ENCODE peak calls at places on chromosomes 7 and 10, in five cellular contexts. X is PC-3, Z is brain microvascular endothelial cell, R is small intestine, V is kidney epithelial cell. L is an unnamed sample. For H3K27me3, the result is how much of the 10 kb centered on the place peaks cover.

GRCh38 chr7:44079221-44080021 is 2.9 kb downstream of the POLM start:
- DNase-seq in Z (no peak), V (no peak), R (no peak), X (no peak), L (no peak)

GRCh38 chr7:151231964-151232271 is 365 bp upstream of the CHPF2 start:
- DNase-seq in X (peak), V (no peak), Z (no peak), R (no peak), L (no peak)

GRCh38 chr7:22776964-22777363 is 45.7 kb downstream of the TOMM7 start:
- DNase-seq in Z (no peak), R (no peak), X (no peak), V (no peak), L (peak)

GRCh38 chr10:11080564-11080984 is 62.9 kb downstream of the CELF2 start:
- DNase-seq in X (no peak), R (no peak), Z (no peak), V (no peak), L (no peak)

GRCh38 chr7:63067897-63068585 is 930.6 kb upstream of the ZNF722 start:
- DNase-seq in R (no peak), X (peak), Z (no peak), V (no peak), L (no peak)

GRCh38 chr10:92076722-92077121 is 153.2 kb downstream of the BTAF1 start:
- DNase-seq in X (peak), R (no peak), V (no peak), Z (no peak), L (no peak)

GRCh38 chr7:101746311-101746710 is 71.1 kb upstream of the CUX1 start:
- DNase-seq in V (no peak), R (no peak), Z (no peak), X (no peak), L (no peak)

GRCh38 chr7:155590215-155591023 is 44.1 kb upstream of the CNPY1 start:
- DNase-seq in Z (peak), X (no peak), V (no peak), R (peak), L (peak)

GRCh38 chr10:72186633-72187330 is 29.0 kb upstream of the ANAPC16 start:
- DNase-seq in R (no peak), X (no peak), V (no peak), Z (no peak), L (no peak)

DNA sequence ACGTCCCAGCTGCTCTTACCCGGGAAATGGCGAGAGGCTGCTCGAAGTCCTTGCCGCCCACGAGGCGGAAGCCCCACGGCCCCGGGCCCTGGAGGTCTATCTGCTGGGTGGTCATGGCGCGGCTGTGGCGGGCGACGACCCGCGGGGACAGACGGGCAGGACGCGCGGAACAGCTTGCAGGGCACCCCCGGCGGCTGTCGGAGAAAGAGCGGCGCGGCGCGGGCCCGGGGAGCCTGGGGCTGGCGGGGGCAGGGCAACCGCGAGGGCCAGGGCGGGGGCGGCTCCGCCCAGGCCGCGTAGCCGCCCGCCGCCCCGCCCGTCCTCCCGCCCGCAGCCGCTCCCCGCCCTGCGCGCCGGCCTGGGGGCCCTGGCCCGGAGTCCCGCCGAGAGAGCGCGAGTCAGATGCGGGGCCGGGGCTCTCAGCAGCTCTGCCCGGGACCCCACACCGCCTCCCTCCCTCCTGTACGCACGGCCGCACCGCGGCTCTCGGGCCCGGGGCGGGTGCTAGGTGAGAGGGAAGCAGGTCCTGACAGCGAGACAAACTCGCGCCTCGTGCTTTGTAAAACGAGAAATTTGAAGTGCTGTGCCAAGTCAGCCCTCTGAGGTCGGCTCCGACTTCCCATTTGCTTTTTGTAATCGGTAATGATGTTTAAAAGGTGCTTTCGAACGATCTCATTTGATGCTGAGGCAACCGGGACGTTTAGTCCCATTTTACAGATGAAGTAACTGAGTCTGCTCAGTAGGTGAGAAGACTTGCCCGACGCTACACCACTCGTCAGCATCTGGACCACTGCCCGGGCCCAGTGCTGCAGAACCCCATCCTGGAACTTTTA is at the start of gene PDLIM1:
- DNase-seq in X (peak), Z (no peak), V (no peak), R (peak), L (peak)
- H3K4me3 ChIP-seq in X (peak), Z (peak), V (peak), R (peak), L (peak)

GRCh38 chr7:128177768-128178550 is 63.1 kb upstream of the LEP start:
- DNase-seq in R (no peak), X (no peak), Z (no peak), V (no peak), L (no peak)
- H3K27me3 ChIP-seq in R (under half), X (under half), Z (under half), V (under half), L (under half)

GRCh38 chr7:120951826-120952225 is 1.2 kb downstream of the ING3 start:
- DNase-seq in Z (no peak), R (no peak), V (no peak), X (no peak), L (no peak)
- H3K4me3 ChIP-seq in Z (no peak), R (no peak), V (no peak), X (peak), L (peak)

DNA sequence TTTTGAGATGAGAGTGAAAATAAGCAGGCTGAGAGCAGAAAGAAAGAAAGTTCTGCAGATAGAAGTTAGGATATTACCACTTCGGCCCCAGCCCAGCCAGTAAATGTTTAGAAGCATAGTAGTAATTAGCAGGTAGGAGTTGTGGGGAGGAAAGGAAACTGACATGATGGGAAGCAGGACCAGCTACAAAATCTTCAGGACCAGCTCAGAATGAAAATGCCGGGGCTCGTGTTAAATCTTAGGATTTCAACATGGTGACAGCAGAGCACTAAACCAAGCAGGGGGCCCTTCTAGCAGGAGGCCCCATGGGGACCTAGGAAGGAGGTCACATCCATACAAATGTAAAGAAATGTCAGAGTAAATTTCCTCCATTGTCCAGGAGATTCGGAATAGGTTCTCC is 28.7 kb downstream of the PRSS2 start:
- DNase-seq in V (no peak), Z (no peak), R (no peak), X (no peak), L (no peak)
- H3K27me3 ChIP-seq in V (under half), Z (under half), R (under half), X (under half), L (under half)

DNA sequence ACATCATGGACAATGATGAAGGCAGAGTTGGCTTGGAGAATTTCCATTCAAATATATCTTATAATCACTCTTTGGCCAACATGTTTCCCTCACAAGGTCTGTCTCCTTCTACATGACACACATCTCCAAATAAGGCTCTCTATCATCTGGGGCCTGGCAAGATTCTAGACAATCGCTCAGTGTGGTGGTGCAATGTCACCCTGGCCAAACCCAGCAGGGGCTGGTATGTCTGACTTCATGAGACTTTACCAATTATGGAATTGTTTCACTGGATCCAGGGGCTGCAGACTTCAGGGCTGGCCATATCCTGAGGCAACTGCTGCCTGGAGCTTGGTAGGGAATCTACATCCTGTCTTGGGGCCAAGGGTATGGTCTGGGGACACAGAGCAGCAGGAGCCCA is 319.0 kb downstream of the PLXNA4 start:
- DNase-seq in Z (no peak), X (no peak), R (no peak), V (no peak), L (no peak)
- H3K4me3 ChIP-seq in Z (no peak), X (no peak), R (no peak), V (no peak), L (no peak)

DNA sequence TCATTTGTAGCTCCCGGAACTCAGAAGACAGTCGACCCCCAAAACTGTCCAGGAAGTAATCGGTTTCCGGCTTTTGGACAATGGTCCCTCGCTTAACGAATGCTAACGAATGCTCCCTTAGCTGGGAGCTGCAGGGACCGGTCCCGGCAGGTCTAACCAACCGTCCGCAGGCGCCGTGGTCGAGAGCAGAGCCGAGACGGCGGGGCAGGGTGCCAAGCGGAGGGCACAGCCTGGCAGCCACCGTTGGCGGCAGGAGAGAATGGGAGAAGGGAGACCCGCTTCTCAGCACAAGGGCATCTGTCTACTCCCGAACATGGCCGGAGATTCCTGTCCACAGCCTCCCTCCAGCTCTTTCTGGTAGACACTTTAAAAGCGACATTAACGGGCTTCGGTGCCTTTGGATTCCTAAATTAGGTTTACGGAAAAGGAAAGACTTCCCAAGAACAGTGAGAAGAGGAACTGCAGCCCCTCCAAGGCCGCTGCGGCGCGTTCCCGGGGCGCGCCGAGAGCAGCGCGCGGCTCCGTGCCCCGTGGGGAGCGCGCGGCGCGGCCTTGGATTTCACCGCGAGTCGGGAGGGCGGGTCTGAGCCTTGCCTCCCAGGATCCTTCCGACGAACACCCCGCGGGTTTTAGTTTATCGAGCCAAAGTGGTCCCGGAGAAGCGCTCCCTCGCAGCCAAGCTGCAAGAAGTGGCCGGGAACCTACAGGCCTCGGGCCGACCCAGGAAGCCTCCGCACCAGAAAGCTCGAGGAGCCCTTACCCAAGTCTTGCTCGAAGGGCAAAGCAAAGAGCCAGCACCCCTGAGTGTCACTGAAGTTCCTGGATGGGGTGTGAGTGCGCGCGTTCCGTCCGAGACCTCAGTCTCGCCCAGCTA is 3.6 kb upstream of the TBX20 start:
- DNase-seq in R (no peak), X (no peak), V (no peak), Z (no peak), L (no peak)
- H3K27me3 ChIP-seq in R (under half), X (under half), V (half or more), Z (half or more), L (under half)

GRCh38 chr7:55575098-55575497 is 2.8 kb upstream of the VOPP1 start:
- DNase-seq in R (no peak), V (no peak), X (no peak), Z (no peak), L (no peak)

GRCh38 chr7:55573526-55573925 is 1.2 kb upstream of the VOPP1 start:
- DNase-seq in V (no peak), X (peak), Z (no peak), R (no peak), L (peak)

GRCh38 chr7:55573234-55573504 is 867 bp upstream of the VOPP1 start:
- DNase-seq in X (no peak), V (no peak), R (no peak), Z (no peak), L (no peak)

GRCh38 chr7:55575733-55576132 is 3.4 kb upstream of the VOPP1 start:
- DNase-seq in V (no peak), X (no peak), R (no peak), Z (no peak), L (no peak)

DNA sequence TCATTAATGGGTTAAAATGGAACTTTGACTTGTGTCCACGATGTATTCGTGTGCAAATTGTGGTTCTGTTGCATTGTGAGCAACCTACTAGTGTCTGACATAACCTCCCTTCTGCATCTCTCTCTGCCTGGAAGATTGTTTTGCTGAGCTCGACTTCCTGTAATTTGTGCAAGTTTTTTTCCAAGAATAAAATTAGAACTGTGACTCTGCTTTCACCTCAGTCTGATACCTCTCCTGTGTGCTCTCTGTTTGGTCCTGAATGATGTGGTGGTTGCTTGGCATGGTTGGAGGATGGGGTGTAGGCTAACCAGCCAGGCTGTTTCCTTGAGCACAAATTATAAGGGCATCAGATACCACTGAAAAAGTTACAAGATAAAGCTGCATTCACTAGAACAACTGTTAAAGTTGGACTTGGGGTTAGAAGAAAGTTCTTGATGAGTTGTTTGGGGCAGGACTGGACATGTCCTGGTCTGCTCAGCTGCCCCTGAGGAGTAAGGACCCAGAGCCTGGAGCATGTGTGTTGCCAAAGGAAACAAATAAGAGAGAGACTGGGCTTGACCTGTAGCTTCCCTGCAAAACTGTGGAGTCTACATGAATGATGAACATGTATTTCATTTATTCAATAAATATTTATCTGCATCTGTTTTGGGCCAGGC is 1.9 kb upstream of the VOPP1 start:
- DNase-seq in R (no peak), V (no peak), Z (no peak), X (no peak), L (peak)
- H3K4me3 ChIP-seq in R (no peak), V (no peak), Z (no peak), X (no peak), L (no peak)

L was measured in MG63.